ENCODE peak calls at places on chromosomes 12 and 14, in five cellular contexts. Q, F, N, R and Y are unnamed samples.
A peak's percentile ranks its signal among the peaks of the same experiment; 100 is the strongest.

GRCh38 chr14:77870646-77871045 is 70.7 kb downstream of the ADCK1 start:
- DNase-seq in Q (no peak), F (no peak), N (no peak), R (no peak), Y (no peak)

GRCh38 chr12:26473291-26473690 is 277.9 kb downstream of the SSPN start:
- DNase-seq in Q (no peak), F (no peak), N (peak; percentile 15), R (no peak), Y (no peak)

GRCh38 chr14:102776761-102777710 is at the start of gene TRAF3:
- DNase-seq in Q (peak; percentile 93), F (peak; percentile 65), N (peak; percentile 81), R (peak; percentile 71), Y (no peak)

GRCh38 chr12:102833687-102834435 is 83.2 kb downstream of the PAH start:
- DNase-seq in Q (peak; percentile 61), F (no peak), N (peak; percentile 8), R (no peak), Y (peak; percentile 66)

GRCh38 chr14:70133461-70133860 is 55.3 kb downstream of the SLC8A3 start:
- DNase-seq in Q (no peak), F (no peak), N (no peak), R (no peak), Y (no peak)

GRCh38 chr12:42119085-42119633 is 25.5 kb downstream of the GXYLT1 start:
- DNase-seq in Q (no peak), F (no peak), N (peak; percentile 95), R (no peak), Y (no peak)

GRCh38 chr14:97791906-97792305 is 994.7 kb downstream of the VRK1 start:
- DNase-seq in Q (no peak), F (no peak), N (no peak), R (no peak), Y (no peak)

GRCh38 chr12:125125271-125125670 is 60.0 kb downstream of the AACS start:
- DNase-seq in Q (no peak), F (no peak), N (no peak), R (no peak), Y (no peak)

GRCh38 chr14:73721101-73721821 is 7.1 kb upstream of the PNMA1 start:
- DNase-seq in Q (peak; percentile 71), F (no peak), N (no peak), R (no peak), Y (no peak)

GRCh38 chr14:67680121-67680602 is 5.7 kb upstream of the VTI1B start:
- DNase-seq in Q (no peak), F (no peak), N (peak; percentile 98), R (no peak), Y (no peak)

GRCh38 chr12:118715647-118716046 is 265.7 kb upstream of the SRRM4 start:
- DNase-seq in Q (no peak), F (no peak), N (no peak), R (no peak), Y (no peak)

GRCh38 chr12:114447799-114448617 is 42.1 kb upstream of the TBX5 start:
- DNase-seq in Q (no peak), F (no peak), N (no peak), R (no peak), Y (no peak)

GRCh38 chr14:104724407-104724980 is 465 bp downstream of the ADSS1 start:
- DNase-seq in Q (peak; percentile 69), F (no peak), N (no peak), R (no peak), Y (no peak)

GRCh38 chr12:132144115-132145071 is at the start of the genes DDX51 and NOC4L:
- DNase-seq in Q (peak; percentile 99), F (peak; percentile 87), N (peak; percentile 92), R (peak; percentile 97), Y (peak; percentile 98)

GRCh38 chr12:22544038-22544979 is at the start of gene C2CD5:
- DNase-seq in Q (peak; percentile 94), F (peak; percentile 96), N (peak; percentile 99), R (peak; percentile 98), Y (peak; percentile 96)

GRCh38 chr14:103186241-103186835 is 63.1 kb downstream of the TNFAIP2 start:
- DNase-seq in Q (no peak), F (no peak), N (no peak), R (no peak), Y (no peak)